ENCODE peak calls at places on chromosome 9, in ten cellular contexts. X is heart right ventricle; Q is spleen; W is adrenal gland; F is mesendoderm; L is body of pancreas; H is substantia nigra; T is CD8-positive, alpha-beta T cell; E is small intestine; A is CD4-positive, alpha-beta T cell. V is an unnamed sample.

GRCh38 chr9:104923740-104924139 is 4.2 kb downstream of the ABCA1 start:
- DNase-seq in W (peak; percentile 45), X (no peak), E (no peak), T (no peak), L (no peak), Q (peak; percentile 86), A (no peak), H (no peak), F (no peak), V (no peak)

GRCh38 chr9:136656795-136657611 is 5.7 kb upstream of the EGFL7 start:
- DNase-seq in W (no peak), E (no peak), X (peak; percentile 37), A (no peak), H (no peak), L (no peak), Q (peak; percentile 82), T (no peak), F (no peak), V (no peak)

GRCh38 chr9:88291056-88291455 is 97.2 kb upstream of the SPIN1 start:
- DNase-seq in Q (no peak), E (no peak), T (no peak), F (no peak), W (no peak), L (no peak), A (no peak), X (no peak), H (no peak), V (no peak)

GRCh38 chr9:78029601-78030552 is 1.7 kb downstream of the GNAQ start:
- DNase-seq in X (no peak), H (peak; percentile 41), W (no peak), L (no peak), F (peak; percentile 75), A (no peak), Q (no peak), T (no peak), E (peak; percentile 36), V (peak; percentile 74)

GRCh38 chr9:72271617-72272478 is 93.2 kb downstream of the ZFAND5 start:
- DNase-seq in Q (no peak), T (peak; percentile 19), E (peak; percentile 70), L (peak; percentile 59), H (peak; percentile 1), F (peak; percentile 62), X (no peak), A (no peak), W (peak; percentile 70), V (peak; percentile 1)

GRCh38 chr9:134192311-134192950 is 28.1 kb upstream of the RNU6ATAC start:
- DNase-seq in A (no peak), H (no peak), T (no peak), E (no peak), Q (peak; percentile 51), W (peak; percentile 14), X (no peak), L (no peak), F (no peak), V (no peak)

GRCh38 chr9:100324594-100325200 is 28.0 kb downstream of the TEX10 start:
- DNase-seq in F (peak; percentile 49), Q (no peak), H (no peak), X (no peak), A (no peak), T (no peak), W (no peak), L (no peak), E (peak; percentile 14), V (no peak)

GRCh38 chr9:89153618-89154017 is 25.0 kb downstream of the SHC3 start:
- DNase-seq in L (no peak), E (no peak), Q (no peak), H (no peak), T (no peak), X (no peak), W (peak; percentile 83), A (no peak), F (no peak), V (no peak)

GRCh38 chr9:116279230-116279629 is 125.6 kb downstream of the PAPPA start:
- DNase-seq in W (no peak), A (no peak), E (no peak), F (peak; percentile 92), T (no peak), Q (no peak), H (no peak), L (no peak), X (no peak), V (no peak)

GRCh38 chr9:5518937-5519319 is 8.6 kb downstream of the PDCD1LG2 start:
- DNase-seq in X (no peak), W (no peak), H (no peak), E (no peak), L (no peak), Q (no peak), F (no peak), T (no peak), A (no peak), V (no peak)

GRCh38 chr9:123445981-123446610 is 90.1 kb downstream of the CRB2 start:
- DNase-seq in W (no peak), L (no peak), E (no peak), F (peak; percentile 81), Q (peak; percentile 14), T (no peak), H (no peak), A (peak; percentile 24), X (no peak), V (no peak)

GRCh38 chr9:37187269-37187668 is 66.9 kb downstream of the ZCCHC7 start:
- DNase-seq in W (no peak), F (no peak), T (no peak), H (no peak), X (no peak), E (peak; percentile 2), A (no peak), Q (peak; percentile 78), L (no peak), V (no peak)

GRCh38 chr9:91117959-91118651 is 243.6 kb downstream of the AUH start:
- DNase-seq in H (peak; percentile 70), F (peak; percentile 86), Q (peak; percentile 89), A (no peak), L (peak; percentile 79), X (peak; percentile 87), E (peak; percentile 81), T (no peak), W (peak; percentile 93), V (peak; percentile 61)

GRCh38 chr9:128919409-128919808 is 1.4 kb upstream of the PHYHD1 start:
- DNase-seq in E (peak; percentile 76), H (no peak), F (no peak), Q (no peak), T (no peak), W (no peak), A (no peak), L (peak; percentile 62), X (no peak), V (no peak)
- H3K27ac ChIP-seq in E (peak overlapping the region; percentile 43), H (peak overlapping the region; percentile 51), F (no peak overlapping the region), Q (no peak overlapping the region), T (no peak overlapping the region), W (peak overlapping the region; percentile 85), A (no peak overlapping the region), L (peak overlapping the region; percentile 93), X (peak overlapping the region; percentile 29), V (peak overlapping the region; percentile 58)

GRCh38 chr9:32502996-32503395 is 23.0 kb downstream of the RIGI start:
- DNase-seq in E (no peak), F (peak; percentile 39), L (no peak), W (no peak), X (no peak), T (no peak), Q (no peak), H (no peak), A (no peak), V (no peak)

GRCh38 chr9:32500768-32501167 is 25.2 kb downstream of the RIGI start:
- DNase-seq in Q (no peak), X (no peak), T (no peak), W (no peak), L (no peak), H (no peak), F (no peak), E (no peak), A (no peak), V (no peak)

DNA sequence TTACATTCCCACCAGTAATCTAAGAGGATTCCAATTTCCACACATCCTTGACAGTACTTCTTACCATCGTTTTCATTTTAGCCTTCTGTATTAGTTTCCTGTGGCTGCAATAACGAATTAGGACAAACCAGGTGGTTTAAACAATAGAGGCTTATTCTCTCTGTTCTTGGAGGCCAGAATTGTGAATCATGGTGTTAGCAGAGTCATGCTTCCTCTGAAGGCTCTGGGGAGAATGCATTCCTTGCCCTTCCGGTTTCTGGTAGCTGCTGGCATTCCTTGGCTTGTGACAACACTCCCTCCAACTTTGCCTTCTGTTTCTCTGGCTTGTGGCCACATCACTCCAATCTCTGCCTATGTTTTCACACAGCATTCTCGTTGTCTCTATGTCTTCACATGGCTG is 23.5 kb downstream of the RIGI start:
- DNase-seq in F (peak; percentile 58), A (no peak), X (no peak), L (no peak), Q (no peak), W (no peak), T (no peak), H (no peak), E (no peak), V (no peak)
- H3K27ac ChIP-seq in F (no peak overlapping the region), A (no peak overlapping the region), X (no peak overlapping the region), L (no peak overlapping the region), Q (no peak overlapping the region), W (no peak overlapping the region), T (no peak overlapping the region), H (no peak overlapping the region), E (no peak overlapping the region), V (no peak overlapping the region)

GRCh38 chr9:110356639-110357038 is 19.0 kb upstream of the TXNDC8 start:
- DNase-seq in W (no peak), F (no peak), A (no peak), E (no peak), T (no peak), L (no peak), H (no peak), Q (no peak), X (no peak), V (no peak)

GRCh38 chr9:110357510-110357909 is 19.8 kb upstream of the TXNDC8 start:
- DNase-seq in X (no peak), A (no peak), W (no peak), F (no peak), T (no peak), Q (no peak), L (no peak), E (no peak), H (no peak), V (no peak)
- H3K27ac ChIP-seq in X (no peak overlapping the region), A (no peak overlapping the region), W (no peak overlapping the region), F (no peak overlapping the region), T (no peak overlapping the region), Q (no peak overlapping the region), L (no peak overlapping the region), E (no peak overlapping the region), H (no peak overlapping the region), V (no peak overlapping the region)

DNA sequence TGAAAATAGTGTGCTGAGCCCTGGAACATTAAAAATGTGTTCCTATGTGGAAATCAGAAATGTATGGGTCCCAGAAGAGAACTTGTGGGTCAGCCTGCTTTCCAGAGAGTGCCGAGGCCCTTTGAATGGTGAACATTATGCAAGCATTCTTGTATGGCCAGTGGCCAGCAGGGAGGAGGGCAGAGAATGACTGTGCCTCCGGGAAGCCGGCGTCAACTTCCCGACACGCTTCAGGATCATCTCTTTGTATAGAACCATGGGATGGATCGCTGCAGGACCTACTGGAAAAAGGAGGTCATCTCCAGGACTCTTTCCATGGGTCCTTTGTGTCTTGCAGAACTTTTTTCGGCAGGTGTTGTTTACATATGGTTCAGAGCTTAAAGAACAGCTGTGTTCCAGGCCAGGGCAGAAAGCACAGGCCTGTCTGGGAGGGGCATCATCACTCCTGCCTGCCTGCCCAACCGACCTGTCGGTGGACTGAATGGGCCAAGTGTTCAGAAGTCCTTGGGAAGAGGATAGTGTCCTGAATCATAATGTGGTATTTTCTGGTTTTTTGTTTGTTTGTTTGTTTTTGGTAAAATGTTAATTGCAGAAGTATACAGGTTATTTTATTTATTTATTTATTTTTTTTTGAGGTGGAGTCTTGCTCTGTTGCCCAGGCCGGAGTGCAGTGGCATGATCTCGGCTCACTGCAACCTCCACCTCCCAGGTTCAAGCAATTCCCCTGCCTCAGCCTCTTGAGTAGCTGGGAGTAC is 9.0 kb downstream of the PRRC2B start:
- DNase-seq in T (no peak), W (peak; percentile 95), Q (peak; percentile 80), E (peak; percentile 71), A (no peak), F (no peak), H (peak; percentile 79), X (peak; percentile 79), L (peak; percentile 87), V (no peak)
- H3K27ac ChIP-seq in T (no peak overlapping the region), W (peak overlapping the region; percentile 78), Q (peak overlapping the region; percentile 49), E (peak overlapping the region; percentile 83), A (no peak overlapping the region), F (no peak overlapping the region), H (peak overlapping the region; percentile 76), X (peak overlapping the region; percentile 68), L (peak overlapping the region; percentile 47), V (peak overlapping the region; percentile 74)